ENCODE peak calls at places on chromosome 3, in nine cellular contexts. G is Panc1; J is lung; S is mucosa of descending colon; K is foreskin keratinocyte; F is effector memory CD8-positive, alpha-beta T cell; M is right cardiac atrium; E is left colon; X is upper lobe of right lung. V is an unnamed sample.

GRCh38 chr3:134511500-134511899 is 25.6 kb downstream of the CEP63 start:
- ATAC-seq in K (no peak), G (no peak), E (no peak), F (no peak), J (no peak), X (no peak), M (no peak), S (no peak), V (no peak)

GRCh38 chr3:196216681-196217211 is 412 bp downstream of the SLC51A start:
- ATAC-seq in X (no peak), J (no peak), G (no peak), S (peak; percentile 3), E (peak; percentile 8), M (no peak), F (no peak), K (no peak), V (no peak)

GRCh38 chr3:62749657-62750056 is 125.6 kb downstream of the CADPS start:
- ATAC-seq in X (no peak), F (no peak), K (no peak), E (no peak), S (no peak), M (no peak), G (no peak), J (no peak), V (no peak)

GRCh38 chr3:127690823-127691452 is 18.2 kb downstream of the ABTB1 start:
- ATAC-seq in X (peak; percentile 84), G (peak; percentile 92), M (peak; percentile 73), S (peak; percentile 73), J (peak; percentile 12), F (no peak), K (peak; percentile 83), E (peak; percentile 63), V (peak; percentile 63)

GRCh38 chr3:31412832-31413231 is 119.9 kb upstream of the STT3B start:
- ATAC-seq in J (no peak), E (no peak), G (no peak), X (no peak), F (no peak), M (no peak), K (peak; percentile 59), S (no peak), V (no peak)

GRCh38 chr3:166263460-166263859 is 426.2 kb upstream of the BCHE start:
- ATAC-seq in G (no peak), S (no peak), X (no peak), E (no peak), M (no peak), J (no peak), F (no peak), K (peak; percentile 60), V (no peak)

GRCh38 chr3:126512916-126513650 is 4.5 kb downstream of the UROC1 start:
- ATAC-seq in S (no peak), E (no peak), J (no peak), M (no peak), K (no peak), X (no peak), G (peak; percentile 27), F (no peak), V (no peak)

GRCh38 chr3:151751161-151751560 is 17.4 kb downstream of the AADACL2 start:
- ATAC-seq in G (no peak), K (no peak), X (peak; percentile 62), S (no peak), J (no peak), E (no peak), M (peak; percentile 54), F (no peak), V (peak; percentile 58)

GRCh38 chr3:171770689-171771620 is 39.3 kb downstream of the PLD1 start:
- ATAC-seq in E (peak; percentile 94), M (peak; percentile 94), K (peak; percentile 98), J (peak; percentile 78), F (no peak), X (peak; percentile 93), G (peak; percentile 62), S (peak; percentile 96), V (peak; percentile 75)

GRCh38 chr3:54533856-54534255 is 394.0 kb downstream of the LRTM1 start:
- ATAC-seq in M (no peak), X (no peak), S (no peak), F (no peak), G (no peak), E (no peak), J (no peak), K (no peak), V (no peak)

GRCh38 chr3:150739877-150740645 is 22.9 kb downstream of the SIAH2 start:
- ATAC-seq in J (no peak), E (no peak), F (peak; percentile 54), X (no peak), S (peak; percentile 13), M (no peak), G (no peak), K (no peak), V (no peak)

GRCh38 chr3:51691021-51691420 is 15.8 kb upstream of the GRM2 start:
- ATAC-seq in X (no peak), M (no peak), J (no peak), F (no peak), S (no peak), K (no peak), E (no peak), G (no peak), V (no peak)

GRCh38 chr3:41650406-41650805 is 311.5 kb downstream of the ULK4 start:
- ATAC-seq in G (no peak), E (no peak), X (peak; percentile 24), K (no peak), F (no peak), J (no peak), S (no peak), M (peak; percentile 47), V (no peak)

GRCh38 chr3:114411292-114411691 is 117.5 kb downstream of the TIGIT start:
- ATAC-seq in G (no peak), M (no peak), S (no peak), E (no peak), J (no peak), F (no peak), K (no peak), X (no peak), V (peak; percentile 16)

GRCh38 chr3:175295248-175296000 is 436.3 kb downstream of the NAALADL2 start:
- ATAC-seq in G (no peak), E (peak; percentile 78), X (no peak), M (no peak), J (no peak), F (no peak), S (peak; percentile 83), K (no peak), V (no peak)

GRCh38 chr3:160826408-160826807 is 70.4 kb downstream of the PPM1L start:
- ATAC-seq in X (no peak), J (no peak), S (no peak), M (no peak), F (no peak), K (no peak), E (no peak), G (no peak), V (no peak)

GRCh38 chr3:66405701-66406091 is 95.1 kb downstream of the LRIG1 start:
- ATAC-seq in X (no peak), K (peak; percentile 15), G (no peak), M (no peak), E (no peak), F (no peak), S (peak; percentile 5), J (no peak), V (peak; percentile 42)

GRCh38 chr3:143084856-143085731 is 34.5 kb upstream of the CHST2 start:
- ATAC-seq in E (no peak), J (peak; percentile 47), G (no peak), K (peak; percentile 72), M (peak; percentile 24), X (peak; percentile 79), S (peak; percentile 46), F (no peak), V (no peak)

GRCh38 chr3:172065967-172066762 is 26.8 kb downstream of the FNDC3B start:
- ATAC-seq in M (peak; percentile 28), K (no peak), G (peak; percentile 64), J (no peak), F (no peak), X (peak; percentile 70), S (peak; percentile 79), E (peak; percentile 78), V (no peak)

GRCh38 chr3:128748527-128748926 is 22.5 kb downstream of the RAB7A start:
- ATAC-seq in F (no peak), X (peak; percentile 80), G (no peak), K (no peak), S (peak; percentile 47), J (peak; percentile 34), E (no peak), M (peak; percentile 22), V (no peak)

GRCh38 chr3:51819709-51820406 is 40.8 kb upstream of the IQCF6 start:
- ATAC-seq in J (no peak), X (no peak), G (peak; percentile 74), F (no peak), E (no peak), K (no peak), S (peak; percentile 19), M (no peak), V (no peak)

GRCh38 chr3:61155701-61156292 is 95.5 kb downstream of the FHIT start:
- ATAC-seq in M (peak; percentile 80), X (no peak), J (no peak), F (no peak), G (no peak), E (no peak), S (no peak), K (no peak), V (no peak)

GRCh38 chr3:71658131-71658530 is 67.1 kb downstream of the EIF4E3 start:
- ATAC-seq in J (peak; percentile 68), F (no peak), E (peak; percentile 37), S (peak; percentile 24), G (no peak), X (peak; percentile 93), K (peak; percentile 81), M (peak; percentile 88), V (peak; percentile 92)

GRCh38 chr3:55664387-55664786 is 177.3 kb upstream of the WNT5A start:
- ATAC-seq in E (no peak), K (no peak), X (no peak), S (no peak), G (no peak), F (no peak), M (no peak), J (no peak), V (no peak)

GRCh38 chr3:117666316-117666715 is 956.7 kb downstream of the TUSC7 start:
- ATAC-seq in G (no peak), K (no peak), X (no peak), F (no peak), M (no peak), S (no peak), E (no peak), J (no peak), V (no peak)

V was measured in gastroesophageal sphincter.